ENCODE peak calls at places on chromosome 13, in four cellular contexts. L is A549, W is GM12878, Q is HepG2. E is an unnamed sample.

GRCh38 chr13:99359493-99359892 is 52.3 kb upstream of the GPR183 start:
- DNase-seq in L (no peak), W (no peak), Q (no peak), E (no peak)

GRCh38 chr13:111947026-111947810 is 119.7 kb upstream of the SOX1 start:
- DNase-seq in L (no peak), W (no peak), Q (no peak), E (no peak)

GRCh38 chr13:29175245-29175873 is 355.2 kb downstream of the MTUS2 start:
- DNase-seq in L (no peak), W (no peak), Q (no peak), E (no peak)

GRCh38 chr13:87259479-87260083 is 411.6 kb upstream of the SLITRK5 start:
- DNase-seq in L (no peak), W (no peak), Q (peak), E (peak)

GRCh38 chr13:43266953-43267615 is 243.7 kb downstream of the DNAJC15 start:
- DNase-seq in L (no peak), W (no peak), Q (no peak), E (no peak)

GRCh38 chr13:49248433-49249002 is 793 bp downstream of the CDADC1 start:
- DNase-seq in L (peak), W (no peak), Q (peak), E (peak)

GRCh38 chr13:83121904-83122303 is 760.4 kb downstream of the SLITRK1 start:
- DNase-seq in L (no peak), W (no peak), Q (no peak), E (no peak)

GRCh38 chr13:38979891-38980627 is 10.6 kb downstream of the STOML3 start:
- DNase-seq in L (no peak), W (no peak), Q (no peak), E (peak)

GRCh38 chr13:105878119-105878518 is 657.3 kb downstream of the EFNB2 start:
- DNase-seq in L (no peak), W (no peak), Q (no peak), E (no peak)

GRCh38 chr13:106143930-106144709 is 391.3 kb downstream of the EFNB2 start:
- DNase-seq in L (no peak), W (no peak), Q (no peak), E (no peak)

GRCh38 chr13:60627071-60627686 is 230.2 kb downstream of the TDRD3 start:
- DNase-seq in L (peak), W (no peak), Q (peak), E (peak)

GRCh38 chr13:70568571-70568970 is 460.3 kb upstream of the KLHL1 start:
- DNase-seq in L (peak), W (peak), Q (peak), E (peak)

GRCh38 chr13:27012482-27013197 is 159.0 kb downstream of the USP12 start:
- DNase-seq in L (no peak), W (no peak), Q (no peak), E (no peak)

GRCh38 chr13:23159205-23159586 is 21.6 kb upstream of the SGCG start:
- DNase-seq in L (peak), W (no peak), Q (peak), E (peak)

GRCh38 chr13:27770809-27771208 is 21.5 kb upstream of the GSX1 start:
- DNase-seq in L (peak), W (no peak), Q (peak), E (peak)

GRCh38 chr13:109162248-109163051 is 533.0 kb downstream of the MYO16 start:
- DNase-seq in L (no peak), W (peak), Q (no peak), E (no peak)

GRCh38 chr13:91356919-91357612 is 9.6 kb downstream of the MIR17HG start:
- DNase-seq in L (no peak), W (no peak), Q (no peak), E (no peak)

GRCh38 chr13:42968906-42969305 is 23.1 kb downstream of the EPSTI1 start:
- DNase-seq in L (no peak), W (no peak), Q (no peak), E (no peak)

GRCh38 chr13:96710166-96710866 is 284.0 kb downstream of the OXGR1 start:
- DNase-seq in L (no peak), W (no peak), Q (no peak), E (no peak)

GRCh38 chr13:40503966-40504591 is 162.4 kb downstream of the FOXO1 start:
- DNase-seq in L (peak), W (no peak), Q (peak), E (no peak)

GRCh38 chr13:52879950-52880650 is 31.7 kb upstream of the PCDH8 start:
- DNase-seq in L (no peak), W (no peak), Q (no peak), E (no peak)

GRCh38 chr13:104310861-104311260 is 1244.6 kb upstream of the SLC10A2 start:
- DNase-seq in L (no peak), W (no peak), Q (no peak), E (no peak)

GRCh38 chr13:96899946-96900345 is 94.3 kb downstream of the OXGR1 start:
- DNase-seq in L (no peak), W (no peak), Q (no peak), E (no peak)

GRCh38 chr13:47945738-47946137 is 55.3 kb downstream of the SUCLA2 start:
- DNase-seq in L (no peak), W (no peak), Q (peak), E (no peak)

GRCh38 chr13:48586591-48587103 is 53.8 kb upstream of the RCBTB2 start:
- DNase-seq in L (no peak), W (no peak), Q (no peak), E (no peak)

GRCh38 chr13:79346300-79346914 is 59.6 kb downstream of the RBM26 start:
- DNase-seq in L (no peak), W (no peak), Q (no peak), E (no peak)

GRCh38 chr13:110197471-110197870 is 109.5 kb downstream of the COL4A1 start:
- DNase-seq in L (no peak), W (no peak), Q (no peak), E (no peak)

GRCh38 chr13:102277286-102277685 is 124.6 kb downstream of the FGF14 start:
- DNase-seq in L (no peak), W (no peak), Q (no peak), E (no peak)

GRCh38 chr13:79423801-79424642 is 18.0 kb upstream of the RBM26 start:
- DNase-seq in L (no peak), W (no peak), Q (peak), E (peak)

GRCh38 chr13:30493670-30494381 is 28.1 kb upstream of the HMGB1 start:
- DNase-seq in L (no peak), W (no peak), Q (no peak), E (no peak)

GRCh38 chr13:53821632-53822031 is 793.0 kb downstream of the OLFM4 start:
- DNase-seq in L (no peak), W (no peak), Q (no peak), E (no peak)

GRCh38 chr13:50220938-50221337 is 205.7 kb downstream of the KCNRG start:
- DNase-seq in L (no peak), W (no peak), Q (no peak), E (no peak)

GRCh38 chr13:52428295-52428694 is 22.1 kb downstream of the VPS36 start:
- DNase-seq in L (no peak), W (no peak), Q (peak), E (peak)

GRCh38 chr13:45120967-45121366 is 657 bp downstream of the GTF2F2 start:
- DNase-seq in L (no peak), W (no peak), Q (no peak), E (no peak)
- TF ChIP-seq PBX3 in L (no peak), W (no peak), Q (no peak), E (no peak)

GRCh38 chr13:114016321-114017027 is 42.6 kb upstream of the C13orf46 start:
- DNase-seq in L (no peak), W (no peak), Q (no peak), E (no peak)

GRCh38 chr13:114018461-114019055 is 44.7 kb upstream of the C13orf46 start:
- DNase-seq in L (no peak), W (no peak), Q (no peak), E (no peak)

GRCh38 chr13:114017966-114018365 is 44.1 kb upstream of the C13orf46 start:
- DNase-seq in L (no peak), W (no peak), Q (no peak), E (no peak)

GRCh38 chr13:114015608-114016295 is 41.9 kb upstream of the C13orf46 start:
- DNase-seq in L (no peak), W (no peak), Q (no peak), E (no peak)

DNA sequence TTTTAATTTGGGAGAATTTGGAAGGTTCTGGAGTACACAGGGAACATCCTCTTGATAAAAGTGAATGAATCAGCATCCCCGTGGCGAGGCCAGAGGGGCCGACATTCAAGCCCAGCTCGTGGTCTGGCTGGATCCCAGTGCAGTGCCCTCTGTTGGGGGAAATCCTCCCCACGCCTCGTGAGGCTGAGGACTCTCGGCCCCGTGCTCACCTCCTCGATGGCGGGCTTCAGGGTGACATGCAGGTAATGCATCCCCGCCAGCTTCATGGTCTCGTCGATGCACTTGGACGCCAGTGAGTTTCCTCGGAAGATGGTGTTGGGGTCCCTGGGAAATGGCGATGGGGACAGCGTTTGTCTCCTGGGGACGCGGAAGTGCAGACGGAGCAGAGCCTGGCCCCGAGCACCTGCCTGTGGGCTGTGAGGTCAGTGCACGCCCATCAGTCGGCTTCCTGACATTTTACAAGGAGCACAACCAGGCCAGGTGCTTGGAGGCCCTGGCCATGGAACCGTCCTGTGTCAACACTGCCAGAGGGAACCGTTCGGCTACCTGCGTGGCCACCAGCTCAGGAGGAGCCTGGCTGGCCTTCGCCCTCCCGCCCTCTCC is 43.3 kb upstream of the C13orf46 start:
- DNase-seq in L (peak), W (no peak), Q (no peak), E (peak)
- TF ChIP-seq USF2 in L (no peak), W (no peak), Q (no peak), E (no peak)

DNA sequence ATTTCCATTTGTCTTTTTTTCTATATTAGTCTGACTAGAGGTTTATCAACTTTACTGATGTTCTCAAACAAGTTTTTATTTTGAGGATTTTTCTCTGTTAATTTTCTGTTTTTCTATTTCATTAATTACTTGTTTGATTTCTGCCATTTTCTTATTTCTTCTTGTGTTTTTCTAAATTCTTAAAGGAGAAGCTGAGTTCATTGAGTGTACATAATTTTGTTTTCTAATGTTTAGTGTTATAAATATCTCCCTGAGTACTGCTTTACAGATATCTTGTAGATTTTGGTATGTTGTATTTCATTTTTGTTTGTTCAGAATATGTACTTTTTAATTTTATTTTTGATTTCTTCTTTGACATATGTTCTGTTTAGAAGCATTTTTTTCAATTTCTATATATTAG is 1404.3 kb upstream of the MIR17HG start:
- DNase-seq in L (no peak), W (no peak), Q (no peak), E (no peak)
- TF ChIP-seq PBX3 in L (no peak), W (no peak), Q (no peak), E (no peak)

GRCh38 chr13:24267801-24268200 is 41.6 kb upstream of the C1QTNF9 start:
- DNase-seq in L (no peak), W (no peak), Q (no peak), E (no peak)

GRCh38 chr13:24267283-24267682 is 42.1 kb upstream of the C1QTNF9 start:
- DNase-seq in L (no peak), W (peak), Q (no peak), E (no peak)

GRCh38 chr13:24264976-24265375 is 44.4 kb upstream of the C1QTNF9 start:
- DNase-seq in L (no peak), W (no peak), Q (no peak), E (no peak)

GRCh38 chr13:24263652-24264051 is 45.7 kb upstream of the C1QTNF9 start:
- DNase-seq in L (no peak), W (no peak), Q (peak), E (no peak)

GRCh38 chr13:24265453-24265852 is 43.9 kb upstream of the C1QTNF9 start:
- DNase-seq in L (no peak), W (no peak), Q (no peak), E (no peak)
- TF ChIP-seq USF2 in L (no peak), W (no peak), Q (no peak), E (no peak)

DNA sequence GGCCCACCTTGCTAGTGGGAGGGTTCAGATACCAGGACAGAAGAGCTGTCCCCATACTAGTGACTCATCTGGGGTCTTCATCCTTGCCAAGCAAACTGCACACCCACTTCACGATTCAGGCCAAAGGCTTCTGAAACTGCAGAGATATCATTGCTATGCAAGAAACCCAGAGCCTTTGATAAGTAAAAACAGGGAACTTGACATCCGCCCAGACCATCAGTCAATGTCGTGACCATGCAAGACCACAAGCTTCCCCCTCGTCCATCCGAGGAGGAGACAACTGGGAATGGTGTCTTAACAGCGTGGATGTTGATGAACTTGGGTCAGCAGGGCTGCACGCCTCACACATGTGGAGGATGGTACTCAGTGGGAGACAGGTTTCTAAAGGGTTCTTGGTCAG is 58.0 kb downstream of the ABCC4 start:
- DNase-seq in L (no peak), W (no peak), Q (no peak), E (no peak)
- TF ChIP-seq PBX3 in L (no peak), W (no peak), Q (no peak), E (no peak)

GRCh38 chr13:31764556-31764955 is 25.2 kb downstream of the RXFP2 start:
- DNase-seq in L (no peak), W (no peak), Q (no peak), E (no peak)

GRCh38 chr13:31769581-31769980 is 30.3 kb downstream of the RXFP2 start:
- DNase-seq in L (no peak), W (no peak), Q (no peak), E (no peak)

GRCh38 chr13:31768351-31768750 is 29.0 kb downstream of the RXFP2 start:
- DNase-seq in L (no peak), W (no peak), Q (no peak), E (no peak)

GRCh38 chr13:31765441-31765840 is 26.1 kb downstream of the RXFP2 start:
- DNase-seq in L (no peak), W (no peak), Q (no peak), E (no peak)

DNA sequence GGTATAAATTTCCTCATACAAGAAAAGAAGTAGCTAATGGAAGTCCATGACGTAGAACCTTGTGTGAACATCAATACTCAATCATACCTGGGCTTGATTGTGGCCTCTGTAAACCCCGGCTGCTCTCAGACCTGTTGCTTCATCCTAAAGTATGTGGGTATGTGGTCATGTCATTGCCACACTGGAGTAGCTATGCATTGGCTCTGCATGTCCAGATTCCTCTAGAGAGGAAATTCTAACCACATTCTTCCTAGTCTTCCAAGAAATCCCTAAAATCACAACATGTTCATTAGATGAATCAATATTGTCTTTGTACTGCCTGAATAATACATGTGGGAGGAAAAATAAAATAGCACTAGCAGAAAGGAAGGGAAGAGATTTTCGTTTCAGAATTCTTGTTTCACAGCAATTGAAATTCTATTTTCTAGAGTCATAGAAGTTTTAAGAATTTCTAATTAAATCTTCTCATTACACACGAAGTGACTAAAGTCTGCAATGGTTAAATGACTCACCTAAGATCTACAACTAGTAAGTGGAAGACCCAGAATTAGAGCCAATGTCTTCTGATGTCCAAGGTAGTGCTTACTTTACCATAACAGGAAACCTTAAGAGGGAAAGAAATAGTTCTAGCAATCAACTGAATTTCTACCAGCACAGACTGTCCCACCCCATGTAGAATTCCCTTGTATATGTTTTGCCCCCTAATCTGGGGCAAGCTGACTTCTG is 28.0 kb downstream of the RXFP2 start:
- DNase-seq in L (no peak), W (no peak), Q (no peak), E (no peak)
- TF ChIP-seq USF2 in L (no peak), W (no peak), Q (no peak), E (no peak)

GRCh38 chr13:20654156-20654555 is 49.3 kb upstream of the IL17D start:
- DNase-seq in L (no peak), W (no peak), Q (no peak), E (no peak)

GRCh38 chr13:20664304-20664703 is 39.2 kb upstream of the IL17D start:
- DNase-seq in L (no peak), W (no peak), Q (no peak), E (no peak)

GRCh38 chr13:20652946-20653345 is 50.6 kb upstream of the IL17D start:
- DNase-seq in L (no peak), W (no peak), Q (no peak), E (no peak)

DNA sequence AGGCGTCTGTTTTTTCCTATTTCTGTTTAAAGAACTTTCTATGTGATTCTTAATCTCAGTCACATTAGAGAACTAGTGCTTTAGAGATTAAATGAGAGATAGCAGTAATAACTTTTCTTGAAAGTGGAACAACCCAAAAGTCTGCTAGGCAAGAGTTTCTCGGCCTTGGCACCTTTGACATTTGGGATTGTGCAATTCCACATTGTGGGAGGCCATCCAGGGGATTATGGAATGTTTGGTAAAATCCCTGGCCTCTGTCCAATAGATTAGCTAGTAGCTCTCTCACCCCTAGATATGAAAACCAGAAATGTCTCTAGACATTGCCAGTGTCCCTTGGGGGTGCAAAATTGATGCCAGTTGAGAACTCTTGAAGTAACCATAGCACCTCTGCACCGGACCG is 45.0 kb upstream of the IL17D start:
- DNase-seq in L (no peak), W (no peak), Q (no peak), E (no peak)
- TF ChIP-seq PBX3 in L (no peak), W (no peak), Q (no peak), E (no peak)

GRCh38 chr13:32408296-32408998 is 19.5 kb downstream of the N4BP2L1 start:
- DNase-seq in L (no peak), W (no peak), Q (no peak), E (no peak)
- TF ChIP-seq USF2 in L (no peak), W (no peak), Q (no peak), E (no peak)

GRCh38 chr13:92574499-92574898 is 652.1 kb upstream of the GPC6 start:
- DNase-seq in L (no peak), W (no peak), Q (no peak), E (no peak)

GRCh38 chr13:92575782-92576181 is 650.8 kb upstream of the GPC6 start:
- DNase-seq in L (no peak), W (no peak), Q (no peak), E (no peak)

GRCh38 chr13:92572190-92572589 is 654.4 kb upstream of the GPC6 start:
- DNase-seq in L (no peak), W (no peak), Q (no peak), E (no peak)

GRCh38 chr13:92578358-92578757 is 648.2 kb upstream of the GPC6 start:
- DNase-seq in L (no peak), W (no peak), Q (no peak), E (no peak)

DNA sequence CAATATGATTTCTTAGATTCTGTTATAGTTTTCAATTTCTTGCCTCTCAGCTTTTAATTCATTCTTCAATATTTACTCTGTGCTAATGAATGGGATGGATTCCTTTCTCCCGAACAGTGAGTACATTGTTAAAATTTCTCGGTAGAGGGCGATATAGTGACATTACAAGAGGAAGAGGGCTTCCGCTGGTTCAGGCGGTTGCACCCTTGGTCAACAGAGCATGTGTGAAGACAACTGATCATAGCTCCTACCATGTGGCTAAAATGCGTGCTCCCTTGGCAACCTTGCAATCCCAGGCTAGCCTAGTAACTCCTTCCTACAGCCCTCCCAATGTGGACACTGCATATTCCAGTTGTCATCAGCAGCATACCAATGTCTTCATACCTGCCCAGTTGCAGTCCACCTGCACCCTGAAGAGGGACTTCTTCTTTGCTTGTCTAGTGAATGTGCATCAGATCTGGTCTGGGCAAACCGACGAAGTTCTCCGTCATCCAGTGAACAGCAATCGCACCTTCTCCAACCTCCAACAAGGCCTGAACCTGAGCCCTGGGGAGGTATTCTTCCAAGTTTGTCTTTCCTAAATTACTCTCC is 653.0 kb upstream of the GPC6 start:
- DNase-seq in L (peak), W (no peak), Q (peak), E (peak)
- TF ChIP-seq PBX3 in L (no peak), W (no peak), Q (no peak), E (no peak)

E was measured in SK-N-SH.